ENCODE peak calls at places on chromosomes 2 and 18, in five cellular contexts. G is DMS153, N is amniotic stem cell, O is endothelial cell of umbilical vein, B is Karpas-422. K is an unnamed sample.

GRCh38 chr2:174333502-174334277 is 1.1 kb upstream of the SP9 start:
- DNase-seq in O (no peak), N (no peak), B (no peak), G (no peak), K (no peak)

GRCh38 chr2:112940859-112941258 is 29.9 kb downstream of the IL37 start:
- DNase-seq in G (no peak), B (no peak), O (no peak), N (no peak), K (no peak)

GRCh38 chr2:46674451-46674850 is 195.1 kb downstream of the TMEM247 start:
- DNase-seq in N (no peak), B (no peak), G (no peak), O (no peak), K (no peak)

GRCh38 chr2:173760553-173760952 is 204.6 kb downstream of the SP3 start:
- DNase-seq in B (no peak), O (no peak), G (no peak), N (no peak), K (no peak)

GRCh38 chr2:136305517-136306192 is 187.7 kb upstream of the CXCR4 start:
- DNase-seq in G (no peak), N (no peak), O (no peak), B (no peak), K (no peak)

GRCh38 chr2:219706823-219707281 is 79.4 kb downstream of the SLC4A3 start:
- DNase-seq in N (no peak), O (no peak), B (no peak), G (no peak), K (no peak)

GRCh38 chr2:231111987-231112386 is 12.9 kb downstream of the HTR2B start:
- DNase-seq in G (no peak), N (no peak), B (no peak), O (no peak), K (no peak)

GRCh38 chr2:217220228-217221013 is 360.6 kb upstream of the TNP1 start:
- DNase-seq in O (peak), G (no peak), N (no peak), B (no peak), K (peak)

GRCh38 chr2:73870084-73870483 is 22.7 kb upstream of the ACTG2 start:
- DNase-seq in O (peak), N (peak), B (no peak), G (no peak), K (peak)

GRCh38 chr2:138365581-138365980 is 136.0 kb upstream of the SPOPL start:
- DNase-seq in O (no peak), G (no peak), B (no peak), N (no peak), K (no peak)

GRCh38 chr2:28096421-28096820 is 205.9 kb downstream of the BABAM2 start:
- DNase-seq in N (no peak), B (no peak), G (no peak), O (no peak), K (no peak)

GRCh38 chr18:57446322-57446721 is 11.1 kb downstream of the ONECUT2 start:
- DNase-seq in G (no peak), O (no peak), B (peak), N (no peak), K (peak)

GRCh38 chr2:74130211-74130995 is 17.3 kb downstream of the BOLA3 start:
- DNase-seq in G (no peak), N (no peak), O (no peak), B (no peak), K (no peak)

GRCh38 chr18:49368876-49369440 is 91.5 kb downstream of the DYM start:
- DNase-seq in O (no peak), N (no peak), G (peak), B (no peak), K (no peak)

GRCh38 chr2:48104418-48104817 is 198.1 kb upstream of the FBXO11 start:
- DNase-seq in O (no peak), B (no peak), N (no peak), G (no peak), K (no peak)

GRCh38 chr18:41939326-41939725 is 15.7 kb upstream of the PIK3C3 start:
- DNase-seq in B (no peak), N (no peak), O (no peak), G (no peak), K (no peak)

GRCh38 chr2:240226672-240227537 is 86.4 kb upstream of the OTOS start:
- DNase-seq in G (no peak), B (no peak), O (no peak), N (no peak), K (no peak)

GRCh38 chr18:44677933-44678332 is 2.8 kb upstream of the SETBP1 start:
- DNase-seq in N (no peak), G (no peak), O (no peak), B (no peak), K (no peak)

GRCh38 chr2:45816273-45816672 is 164.8 kb downstream of the PRKCE start:
- DNase-seq in G (no peak), B (no peak), O (no peak), N (no peak), K (no peak)

GRCh38 chr18:9965711-9966624 is 52.2 kb downstream of the VAPA start:
- DNase-seq in G (no peak), O (no peak), B (no peak), N (no peak), K (no peak)

GRCh38 chr18:24170389-24170788 is 31.5 kb downstream of the CABYR start:
- DNase-seq in B (no peak), O (no peak), N (no peak), G (no peak), K (no peak)

GRCh38 chr2:62920070-62920469 is 130.6 kb upstream of the OTX1 start:
- DNase-seq in N (no peak), G (no peak), O (no peak), B (no peak), K (peak)

GRCh38 chr18:78430171-78430857 is 549.3 kb upstream of the SALL3 start:
- DNase-seq in O (no peak), G (peak), N (no peak), B (no peak), K (no peak)

GRCh38 chr2:240832816-240833497 is 12.9 kb upstream of the KIF1A start:
- DNase-seq in O (no peak), N (no peak), G (no peak), B (no peak), K (no peak)

GRCh38 chr18:55322176-55322735 is 265.7 kb downstream of the TCF4 start:
- DNase-seq in O (peak), G (peak), N (peak), B (peak), K (peak)

GRCh38 chr2:95269036-95269680 is 5.1 kb upstream of the PROM2 start:
- DNase-seq in N (no peak), G (no peak), O (no peak), B (no peak), K (no peak)